ENCODE peak calls at places on chromosomes 11 and 22, in five cellular contexts. One of them, this sample, is unnamed.

GRCh38 chr11:127191689-127192088 is 191.1 kb upstream of the KIRREL3 start:
- DNase-seq in HepG2: no peak
- DNase-seq in SK-N-SH: no peak
- DNase-seq in K562: no peak
- DNase-seq in GM12878: no peak
- DNase-seq in this sample: no peak

GRCh38 chr11:12052676-12053605 is 44.5 kb upstream of the DKK3 start:
- DNase-seq in HepG2: no peak
- DNase-seq in K562: no peak
- DNase-seq in GM12878: no peak
- DNase-seq in SK-N-SH: no peak
- DNase-seq in this sample: no peak

GRCh38 chr11:88827018-88827676 is 238.6 kb downstream of the GRM5 start:
- DNase-seq in SK-N-SH: no peak
- DNase-seq in K562: no peak
- DNase-seq in GM12878: no peak
- DNase-seq in HepG2: no peak
- DNase-seq in this sample: no peak

GRCh38 chr22:18954941-18955571 is 19.0 kb upstream of the PRODH start:
- DNase-seq in HepG2: no peak
- DNase-seq in SK-N-SH: no peak
- DNase-seq in GM12878: no peak
- DNase-seq in K562: no peak
- DNase-seq in this sample: no peak

GRCh38 chr11:2173150-2173693 is 1.6 kb upstream of the TH start:
- DNase-seq in K562: no peak
- DNase-seq in SK-N-SH: no peak
- DNase-seq in GM12878: no peak
- DNase-seq in HepG2: no peak
- DNase-seq in this sample: no peak

GRCh38 chr22:30832407-30832987 is 136.1 kb downstream of the MORC2 start:
- DNase-seq in GM12878: no peak
- DNase-seq in K562: no peak
- DNase-seq in HepG2: no peak
- DNase-seq in SK-N-SH: no peak
- DNase-seq in this sample: no peak

GRCh38 chr11:1921576-1922141 is 2.2 kb downstream of the TNNT3 start:
- DNase-seq in GM12878: no peak
- DNase-seq in SK-N-SH: peak; percentile 72
- DNase-seq in K562: no peak
- DNase-seq in HepG2: no peak
- DNase-seq in this sample: no peak

GRCh38 chr11:16402654-16403447 is 46.5 kb upstream of the SOX6 start:
- DNase-seq in GM12878: no peak
- DNase-seq in SK-N-SH: no peak
- DNase-seq in K562: no peak
- DNase-seq in HepG2: peak; percentile 92
- DNase-seq in this sample: no peak

GRCh38 chr11:46718155-46719019 is 626 bp upstream of the F2 start:
- DNase-seq in HepG2: peak; percentile 98
- DNase-seq in GM12878: no peak
- DNase-seq in SK-N-SH: no peak
- DNase-seq in K562: no peak
- DNase-seq in this sample: no peak

GRCh38 chr11:13782395-13783080 is 114.1 kb downstream of the FAR1 start:
- DNase-seq in K562: no peak
- DNase-seq in HepG2: no peak
- DNase-seq in GM12878: no peak
- DNase-seq in SK-N-SH: no peak
- DNase-seq in this sample: no peak

GRCh38 chr11:73856001-73856663 is 20.5 kb downstream of the COA4 start:
- DNase-seq in SK-N-SH: peak; percentile 17
- DNase-seq in GM12878: no peak
- DNase-seq in HepG2: no peak
- DNase-seq in K562: no peak
- DNase-seq in this sample: no peak

GRCh38 chr11:83751041-83751440 is 464.9 kb upstream of the CCDC90B start:
- DNase-seq in SK-N-SH: no peak
- DNase-seq in GM12878: no peak
- DNase-seq in K562: no peak
- DNase-seq in HepG2: no peak
- DNase-seq in this sample: no peak

GRCh38 chr11:133835258-133836075 is 9.8 kb downstream of the SPATA19 start:
- DNase-seq in K562: peak; percentile 22
- DNase-seq in HepG2: peak; percentile 61
- DNase-seq in SK-N-SH: peak; percentile 79
- DNase-seq in GM12878: peak; percentile 23
- DNase-seq in this sample: peak; percentile 47
- TF ChIP-seq ZBTB33 in K562: no peak
- TF ChIP-seq ZBTB33 in HepG2: no peak
- TF ChIP-seq ZBTB33 in SK-N-SH: no peak
- TF ChIP-seq ZBTB33 in GM12878: no peak
- TF ChIP-seq ZBTB33 in this sample: no peak

DNA sequence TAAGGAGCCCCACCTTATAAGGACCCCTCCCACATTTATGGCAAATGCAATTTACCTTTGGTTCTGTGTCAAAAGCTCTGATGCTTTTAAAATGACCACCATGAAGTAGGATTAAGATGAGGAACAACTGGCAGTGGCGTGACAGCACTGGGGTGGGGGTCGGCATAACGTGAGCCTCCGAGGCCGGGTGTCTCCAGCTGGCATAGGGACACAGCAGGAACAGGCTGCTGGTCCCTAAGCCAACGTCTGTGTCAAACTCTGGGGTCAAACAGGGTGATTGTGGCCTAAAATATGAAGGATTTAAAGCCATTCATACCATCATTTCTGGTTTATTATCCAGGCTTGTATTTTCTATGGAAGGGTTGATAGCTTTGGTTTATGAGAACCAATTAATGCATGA is 205.1 kb upstream of the NCAM1 start:
- DNase-seq in HepG2: no peak
- DNase-seq in SK-N-SH: no peak
- DNase-seq in K562: no peak
- DNase-seq in GM12878: no peak
- DNase-seq in this sample: no peak
- TF ChIP-seq ZBTB33 in HepG2: no peak
- TF ChIP-seq ZBTB33 in SK-N-SH: no peak
- TF ChIP-seq ZBTB33 in K562: no peak
- TF ChIP-seq ZBTB33 in GM12878: no peak
- TF ChIP-seq ZBTB33 in this sample: no peak

DNA sequence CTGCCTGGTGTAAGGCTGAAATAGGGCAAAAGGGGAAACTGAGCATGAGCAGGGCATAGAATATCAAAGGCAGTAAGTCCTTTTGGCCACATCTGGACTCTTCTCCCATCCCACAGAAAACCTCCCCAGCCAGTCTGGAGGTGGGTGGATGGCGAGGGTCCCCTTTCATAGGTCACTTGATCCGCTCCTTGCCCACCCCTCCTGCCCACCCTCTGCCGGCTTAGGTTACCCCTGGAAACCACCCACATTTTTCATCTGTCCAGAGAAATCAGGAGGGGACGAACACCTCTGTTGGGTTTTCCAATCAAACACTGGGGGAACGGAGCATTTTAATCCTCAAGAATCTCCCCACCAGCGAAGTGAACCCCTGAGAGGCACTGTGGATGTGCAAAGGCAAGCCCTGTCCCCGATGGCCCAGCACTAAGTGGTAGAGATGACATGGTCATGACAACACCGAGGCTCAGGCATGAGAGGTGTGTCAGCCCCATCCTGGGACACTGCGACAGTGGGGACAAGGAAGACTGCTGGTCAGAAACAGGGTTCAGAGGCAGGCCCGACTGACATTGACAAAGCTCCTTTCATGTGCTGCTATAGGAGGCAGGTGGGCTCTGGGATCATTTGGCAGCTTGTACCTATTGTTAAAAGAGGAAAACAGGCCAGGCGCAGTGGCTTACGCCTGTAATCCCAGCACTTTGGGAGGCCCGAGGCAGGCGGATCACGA is 54.5 kb upstream of the MYEOV start:
- DNase-seq in GM12878: no peak
- DNase-seq in K562: no peak
- DNase-seq in HepG2: no peak
- DNase-seq in SK-N-SH: no peak
- DNase-seq in this sample: no peak
- TF ChIP-seq ZBTB33 in GM12878: no peak
- TF ChIP-seq ZBTB33 in K562: no peak
- TF ChIP-seq ZBTB33 in HepG2: no peak
- TF ChIP-seq ZBTB33 in SK-N-SH: no peak
- TF ChIP-seq ZBTB33 in this sample: no peak

GRCh38 chr11:64624869-64625481 is 34.0 kb downstream of the SLC22A12 start:
- DNase-seq in GM12878: no peak
- DNase-seq in K562: no peak
- DNase-seq in SK-N-SH: no peak
- DNase-seq in HepG2: no peak
- DNase-seq in this sample: no peak
- TF ChIP-seq ZBTB33 in GM12878: peak; percentile 47
- TF ChIP-seq ZBTB33 in K562: no peak
- TF ChIP-seq ZBTB33 in SK-N-SH: no peak
- TF ChIP-seq ZBTB33 in HepG2: no peak
- TF ChIP-seq ZBTB33 in this sample: no peak

This sample was measured in HCT116.